ENCODE peak calls at places on chromosomes 7 and 10, in eight cellular contexts. One of them, this sample, is unnamed.

GRCh38 chr10:86257683-86258082 is 108.9 kb downstream of the GRID1 start:
- DNase-seq in colonic mucosa: no peak
- DNase-seq in occipital lobe: no peak
- DNase-seq in stimulated activated CD4-positive, alpha-beta T cell treated with anti-CD3 and anti-CD28 coated beads, Interleukin-1b, Interleukin-23, amount 100 ng/mL, for 24 hours: no peak
- DNase-seq in IMR-90: no peak
- DNase-seq in substantia nigra: no peak
- DNase-seq in T-cell: no peak
- DNase-seq in CD8-positive, alpha-beta T cell: no peak
- DNase-seq in this sample: no peak

GRCh38 chr7:117008849-117009531 is 55.7 kb downstream of the ST7 start:
- DNase-seq in colonic mucosa: no peak
- DNase-seq in occipital lobe: no peak
- DNase-seq in stimulated activated CD4-positive, alpha-beta T cell treated with anti-CD3 and anti-CD28 coated beads, Interleukin-1b, Interleukin-23, amount 100 ng/mL, for 24 hours: no peak
- DNase-seq in T-cell: peak
- DNase-seq in substantia nigra: no peak
- DNase-seq in CD8-positive, alpha-beta T cell: no peak
- DNase-seq in IMR-90: peak
- DNase-seq in this sample: no peak

GRCh38 chr7:151472644-151473380 is 32.9 kb upstream of the CRYGN start:
- DNase-seq in occipital lobe: no peak
- DNase-seq in substantia nigra: no peak
- DNase-seq in colonic mucosa: no peak
- DNase-seq in stimulated activated CD4-positive, alpha-beta T cell treated with anti-CD3 and anti-CD28 coated beads, Interleukin-1b, Interleukin-23, amount 100 ng/mL, for 24 hours: no peak
- DNase-seq in IMR-90: no peak
- DNase-seq in T-cell: no peak
- DNase-seq in CD8-positive, alpha-beta T cell: no peak
- DNase-seq in this sample: no peak

GRCh38 chr7:111855161-111855841 is 293.0 kb upstream of the IMMP2L start:
- DNase-seq in IMR-90: peak
- DNase-seq in T-cell: no peak
- DNase-seq in occipital lobe: peak
- DNase-seq in colonic mucosa: peak
- DNase-seq in stimulated activated CD4-positive, alpha-beta T cell treated with anti-CD3 and anti-CD28 coated beads, Interleukin-1b, Interleukin-23, amount 100 ng/mL, for 24 hours: no peak
- DNase-seq in CD8-positive, alpha-beta T cell: no peak
- DNase-seq in substantia nigra: peak
- DNase-seq in this sample: no peak

GRCh38 chr7:136900005-136900404 is 31.6 kb downstream of the CHRM2 start:
- DNase-seq in IMR-90: no peak
- DNase-seq in substantia nigra: no peak
- DNase-seq in stimulated activated CD4-positive, alpha-beta T cell treated with anti-CD3 and anti-CD28 coated beads, Interleukin-1b, Interleukin-23, amount 100 ng/mL, for 24 hours: no peak
- DNase-seq in T-cell: no peak
- DNase-seq in colonic mucosa: no peak
- DNase-seq in CD8-positive, alpha-beta T cell: no peak
- DNase-seq in occipital lobe: no peak
- DNase-seq in this sample: no peak

GRCh38 chr10:44008270-44008916 is 359.7 kb upstream of the ZNF32 start:
- DNase-seq in occipital lobe: no peak
- DNase-seq in CD8-positive, alpha-beta T cell: no peak
- DNase-seq in IMR-90: peak
- DNase-seq in colonic mucosa: no peak
- DNase-seq in T-cell: no peak
- DNase-seq in stimulated activated CD4-positive, alpha-beta T cell treated with anti-CD3 and anti-CD28 coated beads, Interleukin-1b, Interleukin-23, amount 100 ng/mL, for 24 hours: no peak
- DNase-seq in substantia nigra: no peak
- DNase-seq in this sample: no peak

GRCh38 chr10:119449760-119450461 is 92.6 kb downstream of the RGS10 start:
- DNase-seq in occipital lobe: no peak
- DNase-seq in colonic mucosa: peak
- DNase-seq in T-cell: no peak
- DNase-seq in CD8-positive, alpha-beta T cell: no peak
- DNase-seq in IMR-90: peak
- DNase-seq in substantia nigra: no peak
- DNase-seq in stimulated activated CD4-positive, alpha-beta T cell treated with anti-CD3 and anti-CD28 coated beads, Interleukin-1b, Interleukin-23, amount 100 ng/mL, for 24 hours: no peak
- DNase-seq in this sample: no peak

GRCh38 chr10:34094146-34094696 is 720.9 kb downstream of the PARD3 start:
- DNase-seq in IMR-90: no peak
- DNase-seq in stimulated activated CD4-positive, alpha-beta T cell treated with anti-CD3 and anti-CD28 coated beads, Interleukin-1b, Interleukin-23, amount 100 ng/mL, for 24 hours: no peak
- DNase-seq in T-cell: no peak
- DNase-seq in occipital lobe: no peak
- DNase-seq in CD8-positive, alpha-beta T cell: no peak
- DNase-seq in colonic mucosa: no peak
- DNase-seq in substantia nigra: no peak
- DNase-seq in this sample: no peak

GRCh38 chr10:78520737-78521430 is 487.2 kb downstream of the RPS24 start:
- DNase-seq in IMR-90: peak
- DNase-seq in T-cell: no peak
- DNase-seq in substantia nigra: no peak
- DNase-seq in occipital lobe: no peak
- DNase-seq in stimulated activated CD4-positive, alpha-beta T cell treated with anti-CD3 and anti-CD28 coated beads, Interleukin-1b, Interleukin-23, amount 100 ng/mL, for 24 hours: no peak
- DNase-seq in CD8-positive, alpha-beta T cell: no peak
- DNase-seq in colonic mucosa: peak
- DNase-seq in this sample: no peak

GRCh38 chr7:23378996-23379395 is 79.9 kb downstream of the MALSU1 start:
- DNase-seq in CD8-positive, alpha-beta T cell: no peak
- DNase-seq in stimulated activated CD4-positive, alpha-beta T cell treated with anti-CD3 and anti-CD28 coated beads, Interleukin-1b, Interleukin-23, amount 100 ng/mL, for 24 hours: no peak
- DNase-seq in colonic mucosa: no peak
- DNase-seq in IMR-90: no peak
- DNase-seq in substantia nigra: no peak
- DNase-seq in T-cell: no peak
- DNase-seq in occipital lobe: no peak
- DNase-seq in this sample: no peak

GRCh38 chr7:85186083-85186520 is 754 bp downstream of the SEMA3D start:
- DNase-seq in IMR-90: peak
- DNase-seq in occipital lobe: no peak
- DNase-seq in substantia nigra: no peak
- DNase-seq in colonic mucosa: peak
- DNase-seq in CD8-positive, alpha-beta T cell: no peak
- DNase-seq in T-cell: no peak
- DNase-seq in stimulated activated CD4-positive, alpha-beta T cell treated with anti-CD3 and anti-CD28 coated beads, Interleukin-1b, Interleukin-23, amount 100 ng/mL, for 24 hours: no peak
- DNase-seq in this sample: peak

GRCh38 chr7:23927709-23928108 is 217.7 kb downstream of the STK31 start:
- DNase-seq in IMR-90: no peak
- DNase-seq in substantia nigra: no peak
- DNase-seq in CD8-positive, alpha-beta T cell: no peak
- DNase-seq in colonic mucosa: no peak
- DNase-seq in occipital lobe: no peak
- DNase-seq in stimulated activated CD4-positive, alpha-beta T cell treated with anti-CD3 and anti-CD28 coated beads, Interleukin-1b, Interleukin-23, amount 100 ng/mL, for 24 hours: no peak
- DNase-seq in T-cell: no peak
- DNase-seq in this sample: no peak

GRCh38 chr7:82925331-82925730 is 237.4 kb downstream of the PCLO start:
- DNase-seq in stimulated activated CD4-positive, alpha-beta T cell treated with anti-CD3 and anti-CD28 coated beads, Interleukin-1b, Interleukin-23, amount 100 ng/mL, for 24 hours: no peak
- DNase-seq in IMR-90: no peak
- DNase-seq in substantia nigra: no peak
- DNase-seq in colonic mucosa: no peak
- DNase-seq in T-cell: no peak
- DNase-seq in occipital lobe: no peak
- DNase-seq in CD8-positive, alpha-beta T cell: no peak
- DNase-seq in this sample: no peak

GRCh38 chr10:97197030-97197500 is 11.3 kb upstream of the SLIT1 start:
- DNase-seq in T-cell: no peak
- DNase-seq in IMR-90: no peak
- DNase-seq in occipital lobe: no peak
- DNase-seq in substantia nigra: no peak
- DNase-seq in colonic mucosa: no peak
- DNase-seq in CD8-positive, alpha-beta T cell: no peak
- DNase-seq in stimulated activated CD4-positive, alpha-beta T cell treated with anti-CD3 and anti-CD28 coated beads, Interleukin-1b, Interleukin-23, amount 100 ng/mL, for 24 hours: no peak
- DNase-seq in this sample: no peak

This sample was measured in progenitor cell of endocrine pancreas.